ENCODE peak calls at places on chromosomes 12 and 14, in seven cellular contexts. Q, A, E, C, Y, U and T are unnamed samples.

GRCh38 chr14:101174522-101174838 is 271.0 kb upstream of the RTL1 start:
- DNase-seq in E (no peak), U (no peak), Y (no peak), A (no peak), Q (no peak), C (no peak), T (no peak)

GRCh38 chr14:76640923-76641395 is 120.3 kb upstream of the VASH1 start:
- DNase-seq in C (no peak), Y (no peak), E (no peak), U (no peak), Q (no peak), A (no peak), T (no peak)

GRCh38 chr14:65073605-65074201 is 28.6 kb downstream of the MAX start:
- DNase-seq in E (no peak), U (no peak), Y (peak; percentile 45), A (no peak), Q (no peak), C (no peak), T (no peak)

GRCh38 chr14:53458368-53458814 is 305.3 kb upstream of the DDHD1 start:
- DNase-seq in Q (peak; percentile 77), C (no peak), E (peak; percentile 53), U (no peak), Y (peak; percentile 96), A (no peak), T (peak; percentile 87)

GRCh38 chr14:91067186-91067585 is 6.7 kb upstream of the RPS6KA5 start:
- DNase-seq in A (no peak), Q (no peak), Y (no peak), C (no peak), E (no peak), U (no peak), T (no peak)

GRCh38 chr12:124240493-124240892 is 54.4 kb upstream of the RFLNA start:
- DNase-seq in C (peak; percentile 62), A (no peak), Q (no peak), Y (no peak), U (no peak), E (peak; percentile 9), T (peak; percentile 39)

GRCh38 chr12:69657376-69658137 is 41.5 kb downstream of the BEST3 start:
- DNase-seq in Q (peak; percentile 67), E (no peak), U (no peak), A (no peak), C (peak; percentile 92), Y (peak; percentile 49), T (no peak)

GRCh38 chr14:86532219-86532618 is 1002.3 kb downstream of the FLRT2 start:
- DNase-seq in C (no peak), Q (peak; percentile 25), E (no peak), U (no peak), A (no peak), Y (no peak), T (no peak)

GRCh38 chr14:42869681-42870080 is 1263.0 kb downstream of the LRFN5 start:
- DNase-seq in U (no peak), E (no peak), C (no peak), Q (peak; percentile 86), Y (no peak), A (no peak), T (no peak)

GRCh38 chr14:93064411-93065271 is 51.1 kb downstream of the ITPK1 start:
- DNase-seq in A (no peak), C (no peak), Y (no peak), U (no peak), Q (peak; percentile 52), E (no peak), T (no peak)

GRCh38 chr12:76519538-76519937 is 40.0 kb downstream of the OSBPL8 start:
- DNase-seq in E (peak; percentile 68), U (no peak), C (no peak), A (no peak), Q (no peak), Y (no peak), T (no peak)

GRCh38 chr14:79661762-79662161 is 549.5 kb downstream of the DIO2 start:
- DNase-seq in C (no peak), Y (no peak), E (peak; percentile 2), U (no peak), Q (peak; percentile 56), A (no peak), T (no peak)

GRCh38 chr12:57461326-57461903 is 1.8 kb downstream of the GLI1 start:
- DNase-seq in A (no peak), C (peak; percentile 78), U (no peak), E (peak; percentile 28), Y (no peak), Q (peak; percentile 57), T (no peak)

GRCh38 chr12:57461904-57462306 is 2.3 kb downstream of the GLI1 start:
- DNase-seq in Y (no peak), C (no peak), E (no peak), U (no peak), Q (peak; percentile 33), A (no peak), T (no peak)

GRCh38 chr12:57460457-57461325 is 1.1 kb downstream of the GLI1 start:
- DNase-seq in U (no peak), Y (no peak), C (peak; percentile 63), Q (no peak), E (no peak), A (no peak), T (no peak)

GRCh38 chr12:57464569-57464968 is 5.0 kb downstream of the GLI1 start:
- DNase-seq in U (no peak), Q (no peak), E (no peak), A (no peak), C (no peak), Y (no peak), T (no peak)

GRCh38 chr12:57462307-57463253 is 3.0 kb downstream of the GLI1 start:
- DNase-seq in E (peak; percentile 90), C (peak; percentile 95), Q (peak; percentile 82), U (peak; percentile 84), A (peak; percentile 81), Y (peak; percentile 80), T (peak; percentile 93)
- TF ChIP-seq POLR2A in E (no peak), C (no peak), Q (no peak), U (peak; percentile 60), A (peak; percentile 24), Y (no peak), T (no peak)

DNA sequence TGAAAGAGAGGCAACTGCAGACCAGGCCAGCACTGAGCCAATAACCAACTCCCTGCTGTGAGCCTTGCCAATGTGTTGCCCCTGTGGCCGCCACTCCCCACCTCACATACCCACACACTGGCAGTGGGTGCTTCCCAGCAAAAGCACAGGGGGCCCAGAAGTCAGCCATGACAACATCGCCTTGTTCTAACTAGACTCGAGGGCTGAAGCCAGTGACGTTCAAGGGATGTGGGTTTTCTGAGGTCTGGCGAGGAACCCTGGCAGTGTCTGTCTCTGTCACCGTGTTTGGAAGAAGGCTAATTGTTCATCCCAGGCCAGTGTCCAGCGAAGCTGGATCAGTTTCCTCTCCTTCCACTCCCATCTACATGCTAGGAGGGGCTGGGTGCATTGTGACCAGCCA is 311.8 kb upstream of the AMIGO2 start:
- DNase-seq in Q (no peak), U (no peak), C (no peak), A (no peak), E (no peak), Y (no peak), T (no peak)
- H2AFZ ChIP-seq in Q (peak overlapping the region; percentile 9), U (peak overlapping the region; percentile 10), C (no peak overlapping the region), A (no peak overlapping the region), E (no peak overlapping the region), Y (no peak overlapping the region), T (no peak overlapping the region)

GRCh38 chr12:118033902-118034301 is 17.4 kb downstream of the RFC5 start:
- DNase-seq in U (no peak), A (no peak), C (no peak), Y (no peak), E (peak; percentile 8), Q (peak; percentile 33), T (no peak)

GRCh38 chr12:118036672-118037411 is 20.3 kb downstream of the RFC5 start:
- DNase-seq in Q (no peak), Y (no peak), E (no peak), A (no peak), U (no peak), C (no peak), T (no peak)

GRCh38 chr12:118033331-118033730 is 16.8 kb downstream of the RFC5 start:
- DNase-seq in E (peak; percentile 37), Y (no peak), C (no peak), U (no peak), A (no peak), Q (no peak), T (no peak)

GRCh38 chr12:118034429-118035193 is 18.1 kb downstream of the RFC5 start:
- DNase-seq in E (peak; percentile 24), Y (peak; percentile 56), U (no peak), A (no peak), C (peak; percentile 29), Q (peak; percentile 60), T (no peak)

GRCh38 chr12:118035194-118036041 is 18.9 kb downstream of the RFC5 start:
- DNase-seq in C (no peak), Y (no peak), Q (peak; percentile 22), U (no peak), A (peak; percentile 90), E (peak; percentile 26), T (no peak)
- TF ChIP-seq CTCF in C (no peak), Y (no peak), Q (no peak), U (no peak), A (peak; percentile 5), E (peak; percentile 12), T (no peak)

GRCh38 chr12:56121204-56121870 is 3.3 kb downstream of the ZC3H10 start:
- DNase-seq in E (no peak), C (no peak), U (no peak), A (no peak), Q (no peak), Y (no peak), T (no peak)
- TF ChIP-seq POLR2A in E (no peak), C (no peak), U (no peak), A (no peak), Q (no peak), Y (no peak), T (no peak)

DNA sequence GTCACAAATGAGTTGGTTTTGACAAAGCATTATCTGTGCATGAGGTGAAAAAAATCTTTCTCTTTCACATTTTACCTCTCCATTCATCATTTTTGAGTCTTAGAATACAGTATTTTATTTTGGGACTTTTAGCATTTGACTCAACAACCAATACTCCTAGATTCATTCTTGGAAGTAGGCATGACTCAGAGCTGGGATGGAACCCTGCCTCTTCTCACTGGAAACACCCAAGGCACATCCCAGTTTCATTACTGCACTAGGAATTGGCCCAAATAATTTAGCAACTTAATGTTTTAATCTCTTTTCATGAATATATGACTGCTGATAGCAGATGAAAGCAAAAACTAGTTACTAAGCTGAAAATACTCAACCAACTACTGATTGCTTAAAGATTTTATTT is 3.3 kb upstream of the PDZRN4 start:
- DNase-seq in U (no peak), C (no peak), Q (no peak), A (no peak), Y (no peak), E (no peak), T (no peak)
- H2AFZ ChIP-seq in U (no peak overlapping the region), C (no peak overlapping the region), Q (no peak overlapping the region), A (no peak overlapping the region), Y (no peak overlapping the region), E (no peak overlapping the region), T (no peak overlapping the region)

GRCh38 chr14:70036665-70037064 is 152.1 kb downstream of the SLC8A3 start:
- DNase-seq in E (no peak), Y (peak; percentile 42), U (no peak), C (no peak), A (no peak), Q (no peak), T (no peak)
- TF ChIP-seq CTCF in E (no peak), Y (peak; percentile 45), U (peak; percentile 53), C (peak; percentile 24), A (no peak), Q (peak; percentile 16), T (no peak)

GRCh38 chr12:110048242-110049027 is at the start of gene C12orf76:
- DNase-seq in U (peak; percentile 81), E (peak; percentile 95), Y (peak; percentile 93), C (peak; percentile 98), A (peak; percentile 96), Q (peak; percentile 96), T (peak; percentile 95)
- TF ChIP-seq POLR2A in U (peak; percentile 43), E (peak; percentile 96), Y (peak; percentile 94), C (peak; percentile 76), A (peak; percentile 82), Q (peak; percentile 21), T (peak; percentile 93)